ENCODE peak calls at places on chromosomes 3 and 15, in eight cellular contexts. C is PC-9, U is fibroblast of mammary gland, T is nephron progenitor cell, N is foreskin fibroblast, B is heart right ventricle, G is HL-60, F is left ventricle myocardium inferior. E is an unnamed sample.
A peak's percentile ranks its signal among the peaks of the same experiment; 100 is the strongest.

GRCh38 chr3:55488398-55489055 is 1.4 kb upstream of the WNT5A start:
- DNase-seq in U (peak; percentile 78), T (peak; percentile 77), G (peak; percentile 2), F (peak; percentile 49), C (peak; percentile 88), B (peak; percentile 52), N (peak; percentile 74), E (peak; percentile 87)

GRCh38 chr15:66842710-66843441 is 140.8 kb downstream of the SMAD6 start:
- DNase-seq in B (peak; percentile 83), F (peak; percentile 80), C (peak; percentile 63), G (no peak), T (peak; percentile 48), U (peak; percentile 60), N (peak; percentile 84), E (peak; percentile 72)

GRCh38 chr15:76386178-76386577 is 49.6 kb downstream of the ISL2 start:
- DNase-seq in N (no peak), C (no peak), T (no peak), B (no peak), F (no peak), G (no peak), U (no peak), E (no peak)

GRCh38 chr3:27454914-27455313 is 29.3 kb downstream of the SLC4A7 start:
- DNase-seq in F (no peak), B (no peak), G (no peak), N (no peak), T (no peak), U (peak; percentile 32), C (no peak), E (peak; percentile 54)

GRCh38 chr3:197125601-197126000 is 96.0 kb upstream of the MELTF start:
- DNase-seq in F (no peak), U (peak; percentile 71), T (no peak), B (no peak), G (no peak), C (no peak), N (peak; percentile 14), E (peak; percentile 74)

GRCh38 chr3:34783881-34784280 is 855.4 kb upstream of the ARPP21 start:
- DNase-seq in N (no peak), U (peak; percentile 33), B (no peak), G (peak; percentile 12), T (no peak), C (no peak), F (no peak), E (peak; percentile 67)

GRCh38 chr15:62360286-62360685 is 195.2 kb upstream of the C2CD4B start:
- DNase-seq in U (peak; percentile 5), C (no peak), F (no peak), G (no peak), B (no peak), T (no peak), N (peak; percentile 1), E (peak; percentile 17)

GRCh38 chr3:170397579-170398177 is 21.0 kb upstream of the CLDN11 start:
- DNase-seq in B (no peak), G (no peak), T (no peak), C (no peak), F (no peak), N (no peak), U (no peak), E (no peak)

GRCh38 chr3:136135039-136135802 is 60.9 kb downstream of the MSL2 start:
- DNase-seq in U (no peak), B (no peak), N (no peak), T (no peak), C (no peak), F (no peak), G (no peak), E (no peak)

GRCh38 chr15:62450061-62450460 is 285.0 kb upstream of the C2CD4B start:
- DNase-seq in C (no peak), T (no peak), N (no peak), G (no peak), B (no peak), U (no peak), F (no peak), E (no peak)

GRCh38 chr3:69282191-69282590 is 103.7 kb downstream of the FRMD4B start:
- DNase-seq in N (no peak), F (no peak), C (no peak), G (no peak), B (no peak), T (no peak), U (peak; percentile 56), E (no peak)

GRCh38 chr15:100696452-100696851 is 94.1 kb downstream of the ASB7 start:
- DNase-seq in B (no peak), G (no peak), N (no peak), F (no peak), T (no peak), U (peak; percentile 45), C (no peak), E (peak; percentile 62)

GRCh38 chr3:52534281-52535183 is 875 bp upstream of the NT5DC2 start:
- DNase-seq in C (no peak), T (no peak), U (peak; percentile 58), G (no peak), N (peak; percentile 66), F (no peak), B (peak; percentile 30), E (peak; percentile 53)

GRCh38 chr15:40217166-40217785 is 21.6 kb upstream of the PAK6 start:
- DNase-seq in G (peak; percentile 57), F (no peak), N (peak; percentile 56), C (peak; percentile 55), B (no peak), T (peak; percentile 53), U (peak; percentile 65), E (peak; percentile 83)

GRCh38 chr3:14645453-14645852 is 6.1 kb upstream of the CCDC174 start:
- DNase-seq in F (no peak), G (no peak), T (no peak), C (no peak), N (no peak), B (no peak), U (no peak), E (no peak)

GRCh38 chr3:50298836-50299637 is at the start of the genes HYAL3 and NAA80:
- DNase-seq in U (peak; percentile 99), N (peak; percentile 99), F (peak; percentile 99), B (peak; percentile 99), C (peak; percentile 99), G (peak; percentile 100), T (peak; percentile 99), E (peak; percentile 100)

GRCh38 chr15:81023483-81024264 is 23.0 kb downstream of the TLNRD1 start:
- DNase-seq in G (peak; percentile 78), T (no peak), B (peak; percentile 68), F (peak; percentile 79), N (peak; percentile 78), U (peak; percentile 92), C (peak; percentile 10), E (peak; percentile 77)

GRCh38 chr3:123002100-123002748 is 25.3 kb downstream of the SEMA5B start:
- DNase-seq in U (no peak), F (no peak), N (no peak), T (no peak), B (no peak), C (no peak), G (no peak), E (no peak)

GRCh38 chr3:120168038-120168437 is 73.8 kb upstream of the GSK3B start:
- DNase-seq in B (no peak), N (no peak), C (no peak), F (no peak), T (no peak), U (no peak), G (no peak), E (no peak)

GRCh38 chr3:105369501-105370371 is 3.0 kb downstream of the ALCAM start:
- DNase-seq in T (peak; percentile 71), F (peak; percentile 67), C (peak; percentile 73), N (peak; percentile 62), U (peak; percentile 80), B (peak; percentile 72), G (peak; percentile 47), E (peak; percentile 85)
- TF ChIP-seq CTCF in T (peak; percentile 47), F (peak; percentile 58), C (peak; percentile 90), N (peak; percentile 56), U (peak; percentile 90), B (peak; percentile 48), G (peak; percentile 62), E (peak; percentile 76)

DNA sequence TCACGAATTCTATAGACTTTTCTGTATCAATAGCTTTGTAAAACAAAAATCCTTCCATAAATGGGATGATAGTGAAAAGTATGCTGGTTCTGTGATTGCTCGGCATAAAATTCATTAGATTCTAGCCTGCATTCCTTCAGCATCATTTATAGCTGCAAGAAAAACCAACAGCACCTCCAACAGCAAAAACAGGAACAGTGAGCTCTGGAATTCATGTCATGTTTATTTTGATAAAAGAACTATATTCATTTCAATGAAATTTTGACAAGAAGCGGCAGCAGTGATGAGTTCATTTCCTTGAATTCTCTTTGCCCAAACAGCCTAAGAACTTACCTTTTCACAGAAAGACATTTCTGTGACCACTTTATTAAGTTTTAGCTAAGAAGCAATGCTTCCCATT is 515.2 kb upstream of the CCDC54 start:
- DNase-seq in C (no peak), F (no peak), T (no peak), U (peak; percentile 38), N (peak; percentile 15), G (no peak), B (no peak), E (peak; percentile 80)
- TF ChIP-seq CTCF in C (no peak), F (peak; percentile 39), T (no peak), U (peak; percentile 33), N (peak; percentile 37), G (no peak), B (peak; percentile 11), E (peak; percentile 52)

DNA sequence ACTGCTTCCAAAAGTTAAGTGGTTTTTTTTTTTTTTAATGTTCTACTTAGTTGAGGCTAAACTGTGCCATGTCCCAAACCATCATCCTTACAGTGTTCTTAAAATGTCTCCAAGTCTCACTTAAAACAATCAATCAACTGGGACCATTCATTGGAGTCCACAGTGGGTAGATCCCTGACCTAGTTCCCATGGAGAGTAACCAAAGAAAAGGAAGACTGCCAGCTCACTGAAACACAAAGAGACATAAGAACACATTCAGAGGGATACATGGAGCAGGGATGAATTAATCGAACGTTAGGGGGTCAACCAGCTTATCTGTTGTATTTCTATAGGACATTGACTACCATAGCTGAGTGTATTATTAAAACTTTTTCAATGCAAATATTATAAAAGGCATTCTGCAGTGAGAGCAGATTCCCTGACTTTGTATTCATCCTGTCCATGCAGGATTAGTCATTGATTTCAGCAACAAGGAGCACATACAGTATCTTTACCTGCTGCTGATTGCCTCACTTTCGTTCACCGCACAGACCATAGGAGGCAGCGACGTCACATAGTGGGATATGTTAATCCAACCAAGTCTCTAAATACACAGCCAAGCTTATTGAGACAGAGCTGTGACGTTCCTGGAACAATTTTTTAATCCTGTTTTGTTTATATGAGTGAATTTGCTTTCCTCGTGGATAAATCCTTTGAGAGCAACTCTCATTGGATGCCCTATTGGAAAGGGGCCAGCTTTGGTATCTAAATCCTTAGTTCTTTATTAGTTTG is 365.0 kb upstream of the RBMS3 start:
- DNase-seq in N (peak; percentile 39), B (no peak), G (no peak), T (peak; percentile 32), U (peak; percentile 81), C (no peak), F (no peak), E (peak; percentile 80)
- TF ChIP-seq CTCF in N (peak; percentile 28), B (no peak), G (no peak), T (peak; percentile 22), U (peak; percentile 34), C (no peak), F (no peak), E (no peak)

GRCh38 chr3:125163739-125164601 is 48.6 kb downstream of the SLC12A8 start:
- DNase-seq in B (no peak), U (peak; percentile 39), N (no peak), F (no peak), G (peak; percentile 63), T (no peak), C (no peak), E (peak; percentile 54)
- TF ChIP-seq CTCF in B (peak; percentile 20), U (peak; percentile 33), N (no peak), F (peak; percentile 53), G (no peak), T (no peak), C (no peak), E (peak; percentile 42)

E was measured in cardiac fibroblast.